ENCODE peak calls at places on chromosomes 13 and 19, in four cellular contexts. R, F, E and T are unnamed samples.

GRCh38 chr19:38665950-38666661 is 18.7 kb downstream of the ACTN4 start:
- DNase-seq in R (peak), F (peak), E (peak), T (no peak)

GRCh38 chr13:110149036-110149435 is 157.9 kb downstream of the COL4A1 start:
- DNase-seq in R (no peak), F (no peak), E (no peak), T (no peak)

GRCh38 chr13:30119476-30119875 is 187.9 kb downstream of the KATNAL1 start:
- DNase-seq in R (no peak), F (no peak), E (no peak), T (no peak)

GRCh38 chr13:23086951-23087350 is 93.8 kb upstream of the SGCG start:
- DNase-seq in R (no peak), F (no peak), E (no peak), T (no peak)

GRCh38 chr13:76398426-76398825 is 487.8 kb downstream of the KCTD12 start:
- DNase-seq in R (no peak), F (no peak), E (no peak), T (no peak)

GRCh38 chr19:28482221-28482620 is 730.7 kb downstream of the UQCRFS1 start:
- DNase-seq in R (no peak), F (no peak), E (no peak), T (peak)

GRCh38 chr19:16325161-16325527 is 518 bp downstream of the KLF2 start:
- DNase-seq in R (no peak), F (peak), E (peak), T (no peak)

GRCh38 chr19:370641-371330 is 26.2 kb upstream of the MIER2 start:
- DNase-seq in R (no peak), F (no peak), E (no peak), T (no peak)

GRCh38 chr19:750640-751423 is at the start of gene MISP:
- DNase-seq in R (no peak), F (peak), E (no peak), T (no peak)

GRCh38 chr13:35789335-35790166 is 313.1 kb upstream of the MAB21L1 start:
- DNase-seq in R (no peak), F (no peak), E (no peak), T (no peak)

GRCh38 chr13:51721485-51721884 is 82.5 kb downstream of the DHRS12 start:
- DNase-seq in R (no peak), F (no peak), E (peak), T (no peak)

GRCh38 chr19:10991521-10992081 is 30.8 kb downstream of the SMARCA4 start:
- DNase-seq in R (no peak), F (no peak), E (no peak), T (no peak)

GRCh38 chr13:57629821-57630235 is 1.7 kb upstream of the PCDH17 start:
- DNase-seq in R (peak), F (peak), E (peak), T (peak)

GRCh38 chr13:114109646-114110045 is 22.8 kb downstream of the RASA3 start:
- DNase-seq in R (no peak), F (no peak), E (no peak), T (no peak)

DNA sequence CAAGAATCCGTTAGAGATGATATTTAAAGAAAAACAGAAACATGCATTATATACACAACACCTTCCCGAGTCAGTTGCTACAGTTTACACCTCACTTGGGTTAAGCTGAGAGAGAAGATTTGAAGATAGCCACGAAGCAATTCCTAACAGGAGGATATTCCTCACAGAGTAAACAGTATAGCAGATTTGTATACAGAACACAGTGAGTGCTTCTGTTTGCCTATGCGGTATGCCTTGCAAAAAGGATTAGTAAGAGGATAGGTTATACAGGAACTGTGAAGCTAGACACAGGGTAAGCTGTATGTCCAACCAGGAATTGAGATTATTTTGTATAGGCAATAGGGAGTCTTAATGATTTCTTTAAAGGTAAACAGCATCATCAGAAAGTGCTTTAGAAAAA is 471.8 kb downstream of the LIG4 start:
- DNase-seq in R (no peak), F (no peak), E (no peak), T (no peak)
- H3K27ac ChIP-seq in R (no peak), F (no peak), E (no peak), T (no peak)

GRCh38 chr19:46426506-46427162 is 2.1 kb downstream of the PNMA8C start:
- DNase-seq in R (peak), F (peak), E (peak), T (peak)
- H3K27ac ChIP-seq in R (no peak), F (peak), E (peak), T (peak)

DNA sequence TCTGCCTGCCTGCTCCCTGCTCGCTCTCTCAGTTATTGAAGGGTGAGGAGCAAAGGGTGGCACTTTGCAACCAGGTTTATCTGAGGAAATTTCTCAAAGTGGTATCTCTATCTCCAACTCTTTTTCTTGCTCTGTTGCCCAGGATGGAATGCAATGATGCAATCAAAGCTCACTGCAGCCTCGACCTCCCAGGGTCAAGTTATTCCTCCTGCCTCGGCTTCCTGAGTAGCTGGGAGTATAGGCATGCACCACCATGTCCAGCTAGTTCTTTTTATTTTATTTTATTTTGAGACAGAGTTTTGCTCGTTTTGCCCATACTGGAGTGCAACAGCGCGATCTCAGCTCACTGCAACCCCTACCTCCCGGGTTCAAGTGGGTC is 4.9 kb downstream of the ACTMAP start:
- DNase-seq in R (no peak), F (no peak), E (no peak), T (no peak)
- H3K27ac ChIP-seq in R (peak), F (peak), E (no peak), T (no peak)

GRCh38 chr19:47028372-47028672 is 8.7 kb downstream of the NPAS1 start:
- DNase-seq in R (no peak), F (no peak), E (no peak), T (no peak)
- H3K27ac ChIP-seq in R (no peak), F (no peak), E (no peak), T (no peak)

DNA sequence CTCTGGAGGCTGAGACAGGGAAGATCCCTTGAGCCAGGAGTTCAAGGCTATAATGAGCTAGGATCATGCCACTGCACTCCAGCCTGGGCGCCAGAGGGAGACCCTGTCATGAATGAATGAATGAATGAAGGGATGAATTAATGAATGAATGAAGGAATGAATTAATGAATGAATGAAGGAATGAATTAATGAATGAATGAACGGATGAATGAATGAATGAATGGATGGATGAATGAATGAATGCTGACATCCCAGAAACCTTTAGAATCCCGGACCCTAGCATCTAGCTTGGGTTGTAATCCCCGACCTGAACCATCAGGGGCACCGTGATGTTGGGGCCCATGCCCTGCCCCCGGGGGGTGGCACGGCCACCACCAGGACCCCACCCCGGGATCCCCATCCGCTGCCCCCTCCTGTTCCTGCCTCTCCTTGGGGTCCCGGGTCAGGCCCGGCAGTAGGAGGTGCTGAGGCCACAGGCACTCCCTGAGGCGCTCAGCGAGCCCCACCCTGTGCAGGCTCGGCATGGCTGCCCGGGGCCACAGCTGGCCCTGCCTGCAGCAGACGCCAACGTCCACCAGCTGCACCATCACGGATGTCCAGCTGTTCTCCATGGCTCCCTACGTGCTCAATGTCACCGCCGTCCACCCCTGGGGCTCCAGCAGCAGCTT is 3.4 kb downstream of the EBI3 start:
- DNase-seq in R (no peak), F (no peak), E (no peak), T (no peak)
- H3K27ac ChIP-seq in R (no peak), F (no peak), E (no peak), T (no peak)

GRCh38 chr19:49555600-49556411 is 24.6 kb downstream of the NOSIP start:
- DNase-seq in R (peak), F (peak), E (peak), T (no peak)
- H3K27ac ChIP-seq in R (peak), F (peak), E (peak), T (no peak)

GRCh38 chr13:95228130-95228529 is 73.1 kb downstream of the ABCC4 start:
- DNase-seq in R (no peak), F (no peak), E (no peak), T (no peak)
- H3K27ac ChIP-seq in R (no peak), F (no peak), E (no peak), T (no peak)

GRCh38 chr13:97255515-97255999 is 33.4 kb downstream of the MBNL2 start:
- DNase-seq in R (no peak), F (no peak), E (no peak), T (no peak)
- H3K27ac ChIP-seq in R (peak), F (peak), E (peak), T (no peak)

GRCh38 chr13:18232994-18233782 is 948.4 kb downstream of the TUBA3C start:
- DNase-seq in R (no peak), F (no peak), E (no peak), T (no peak)

GRCh38 chr13:18235756-18236527 is 945.7 kb downstream of the TUBA3C start:
- DNase-seq in R (no peak), F (no peak), E (no peak), T (no peak)

GRCh38 chr13:18235172-18235571 is 946.5 kb downstream of the TUBA3C start:
- DNase-seq in R (no peak), F (no peak), E (no peak), T (no peak)

GRCh38 chr13:18232298-18232993 is 949.2 kb downstream of the TUBA3C start:
- DNase-seq in R (no peak), F (no peak), E (no peak), T (no peak)

GRCh38 chr13:18233783-18234299 is 947.8 kb downstream of the TUBA3C start:
- DNase-seq in R (no peak), F (no peak), E (no peak), T (no peak)
- H3K27ac ChIP-seq in R (no peak), F (no peak), E (no peak), T (no peak)